ENCODE peak calls at places on chromosomes 16 and 17, in seven cellular contexts. V is mammary epithelial cell, L is PC-9, X is colonic mucosa, H is fibroblast of lung, O is HCT116, R is body of pancreas. E is an unnamed sample.
A peak's percentile ranks its signal among the peaks of the same experiment; 100 is the strongest.

GRCh38 chr16:84451781-84452180 is 52.7 kb downstream of the MEAK7 start:
- DNase-seq in L (no peak), O (no peak), R (no peak), X (no peak), H (no peak), V (no peak), E (no peak)

GRCh38 chr17:1762233-1762905 is 509 bp downstream of the SERPINF1 start:
- DNase-seq in O (no peak), H (peak; percentile 64), R (no peak), V (no peak), X (no peak), L (no peak), E (no peak)

GRCh38 chr16:2776500-2777139 is 460 bp downstream of the ELOB start:
- DNase-seq in H (no peak), X (no peak), R (no peak), O (no peak), L (no peak), V (peak; percentile 17), E (no peak)

GRCh38 chr17:352421-353212 is at the start of gene RPH3AL:
- DNase-seq in L (no peak), H (peak; percentile 40), R (peak; percentile 93), O (peak; percentile 36), X (peak; percentile 86), V (no peak), E (no peak)

GRCh38 chr17:19629449-19629848 is 19.1 kb upstream of the ALDH3A2 start:
- DNase-seq in O (no peak), H (no peak), X (no peak), L (no peak), V (no peak), R (no peak), E (no peak)

GRCh38 chr17:6101706-6102105 is 31.5 kb downstream of the WSCD1 start:
- DNase-seq in H (no peak), X (no peak), R (no peak), O (no peak), L (no peak), V (no peak), E (no peak)

GRCh38 chr16:23030001-23030400 is 119.3 kb downstream of the USP31 start:
- DNase-seq in H (no peak), L (no peak), V (no peak), O (no peak), X (no peak), R (no peak), E (no peak)

GRCh38 chr17:61491981-61492380 is 39.8 kb downstream of the TBX4 start:
- DNase-seq in L (no peak), O (no peak), X (no peak), V (no peak), R (no peak), H (no peak), E (no peak)

GRCh38 chr17:42135664-42136653 is 13.4 kb downstream of the HSPB9 start:
- DNase-seq in H (peak; percentile 73), O (peak; percentile 7), R (peak; percentile 97), V (peak; percentile 37), L (peak; percentile 95), X (peak; percentile 92), E (no peak)

GRCh38 chr17:75848523-75849303 is 4.5 kb upstream of the UNC13D start:
- DNase-seq in H (no peak), L (peak; percentile 47), O (peak; percentile 64), R (peak; percentile 82), X (peak; percentile 93), V (peak; percentile 56), E (no peak)

GRCh38 chr17:5919104-5919503 is 151.1 kb upstream of the WSCD1 start:
- DNase-seq in V (no peak), X (no peak), L (no peak), H (no peak), R (no peak), O (no peak), E (no peak)

GRCh38 chr17:65868881-65869280 is 307.4 kb upstream of the AXIN2 start:
- DNase-seq in O (no peak), H (no peak), R (no peak), L (no peak), V (no peak), X (no peak), E (no peak)

DNA sequence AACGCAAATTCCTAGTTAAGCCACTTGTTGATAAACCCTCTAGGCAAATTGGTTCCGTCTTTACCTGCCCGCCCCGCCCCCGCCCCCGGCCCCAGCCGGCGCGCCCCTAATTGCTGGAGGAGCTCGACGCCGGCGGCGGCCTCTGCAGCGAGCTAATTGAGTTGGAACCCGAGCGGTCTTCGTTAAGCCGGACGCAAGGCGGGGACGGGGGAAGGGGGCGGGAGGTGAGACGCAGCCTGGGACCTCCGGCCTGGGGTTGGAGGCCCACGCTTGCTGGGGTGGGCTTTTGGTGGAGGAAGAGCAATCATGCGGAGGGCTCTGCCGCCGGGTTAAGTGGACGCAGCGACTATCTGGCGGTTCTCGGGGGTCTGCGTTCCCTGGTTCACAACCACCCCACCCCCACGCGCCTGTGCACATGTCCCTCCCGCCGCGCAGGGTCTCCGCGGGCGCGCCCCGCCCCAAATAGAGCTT is 12.7 kb upstream of the FOXF1 start:
- DNase-seq in V (no peak), O (no peak), H (no peak), L (no peak), X (no peak), R (no peak), E (no peak)
- H3K4me3 ChIP-seq in V (no peak overlapping the region), O (no peak overlapping the region), H (peak overlapping the region; percentile 46), L (no peak overlapping the region), X (peak overlapping the region; percentile 19), R (no peak overlapping the region), E (no peak overlapping the region)

GRCh38 chr17:74782571-74782970 is 6.4 kb upstream of the NAT9 start:
- DNase-seq in R (no peak), O (no peak), X (no peak), H (no peak), V (no peak), L (no peak), E (no peak)

GRCh38 chr17:74785981-74786360 is 9.8 kb upstream of the NAT9 start:
- DNase-seq in L (no peak), R (no peak), O (no peak), X (no peak), H (no peak), V (no peak), E (no peak)

GRCh38 chr17:74780443-74781238 is 4.5 kb upstream of the NAT9 start:
- DNase-seq in X (no peak), L (peak; percentile 34), H (no peak), V (no peak), O (peak; percentile 61), R (no peak), E (no peak)

GRCh38 chr17:74786411-74787097 is 10.4 kb upstream of the NAT9 start:
- DNase-seq in O (no peak), V (no peak), H (no peak), X (no peak), L (no peak), R (no peak), E (no peak)

GRCh38 chr17:74785096-74785980 is 9.2 kb upstream of the NAT9 start:
- DNase-seq in R (no peak), O (no peak), L (no peak), V (no peak), H (no peak), X (no peak), E (no peak)
- TF ChIP-seq CTCF in R (no peak), O (no peak), L (no peak), V (no peak), H (no peak), X (no peak), E (peak; percentile 7)

GRCh38 chr16:49468611-49469322 is 95.2 kb downstream of the C16orf78 start:
- DNase-seq in H (no peak), X (peak; percentile 8), V (no peak), L (no peak), R (no peak), O (no peak), E (no peak)

GRCh38 chr16:49467540-49468372 is 94.2 kb downstream of the C16orf78 start:
- DNase-seq in O (no peak), H (no peak), L (no peak), X (peak; percentile 9), V (no peak), R (no peak), E (no peak)

GRCh38 chr16:49470550-49470949 is 96.9 kb downstream of the C16orf78 start:
- DNase-seq in X (peak; percentile 6), L (no peak), R (no peak), H (no peak), O (no peak), V (no peak), E (no peak)

GRCh38 chr16:49469930-49470451 is 96.4 kb downstream of the C16orf78 start:
- DNase-seq in X (peak; percentile 10), R (no peak), O (no peak), V (no peak), L (no peak), H (no peak), E (no peak)

DNA sequence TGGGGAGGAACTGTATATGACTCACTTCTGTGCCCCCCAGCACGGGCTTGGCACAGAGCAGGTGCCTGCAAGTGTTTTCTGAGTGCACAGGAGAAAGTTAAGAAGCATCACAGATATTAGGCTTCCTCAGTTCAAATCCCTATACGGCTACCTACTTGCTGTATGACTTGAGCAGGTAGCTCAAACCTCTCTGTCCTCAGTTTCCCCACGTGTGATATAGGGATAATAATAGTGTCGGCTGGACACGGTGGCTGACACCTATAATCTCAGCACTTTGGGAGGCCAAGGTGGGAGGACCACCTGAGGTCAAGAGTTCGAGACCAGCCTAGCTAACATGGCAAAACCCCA is 95.7 kb downstream of the C16orf78 start:
- DNase-seq in X (peak; percentile 6), V (no peak), R (no peak), O (no peak), H (no peak), L (no peak), E (no peak)
- H3K4me3 ChIP-seq in X (no peak overlapping the region), V (no peak overlapping the region), R (no peak overlapping the region), O (no peak overlapping the region), H (no peak overlapping the region), L (no peak overlapping the region), E (no peak overlapping the region)

DNA sequence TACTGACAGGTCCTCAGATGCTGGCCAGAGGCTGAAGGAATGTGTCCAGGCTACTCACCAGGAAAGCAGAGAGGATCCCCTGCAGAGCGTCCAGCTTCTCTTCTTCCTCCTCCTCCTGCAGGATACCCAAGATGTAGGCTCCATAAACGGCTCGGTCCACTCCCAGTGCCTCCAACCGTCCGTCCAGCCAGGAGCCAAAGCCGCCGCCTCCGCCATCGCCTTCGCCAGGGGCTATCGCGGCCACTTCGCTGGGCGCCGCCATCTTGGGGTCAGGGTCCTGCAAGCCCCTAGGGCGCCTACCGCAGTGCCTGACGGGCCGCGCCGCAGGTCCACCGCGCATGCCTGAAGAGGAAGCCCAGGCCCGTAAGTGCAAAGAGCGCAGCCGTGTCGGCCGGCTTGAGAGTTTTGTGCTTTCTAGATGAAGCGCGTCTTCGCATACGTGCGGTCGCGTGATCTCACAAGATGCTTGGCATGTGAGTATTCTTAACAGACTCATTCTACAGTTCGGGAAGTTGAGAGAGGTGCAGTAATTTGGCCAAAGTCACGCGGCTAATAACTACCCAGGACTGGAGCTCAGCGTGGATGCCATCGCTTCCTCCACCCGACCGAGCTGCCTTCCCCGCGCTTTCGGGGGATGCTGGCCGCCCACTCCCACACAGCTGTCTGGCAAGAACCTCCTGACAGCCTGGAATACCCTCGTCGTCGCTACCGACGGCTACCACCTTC is at the start of gene CCDC43:
- DNase-seq in V (peak; percentile 90), H (peak; percentile 92), X (peak; percentile 93), O (peak; percentile 90), R (peak; percentile 91), L (peak; percentile 81), E (peak; percentile 92)
- TF ChIP-seq CTCF in V (no peak), H (no peak), X (no peak), O (no peak), R (no peak), L (no peak), E (no peak)

GRCh38 chr16:79592150-79592549 is 8.4 kb downstream of the MAF start:
- DNase-seq in H (no peak), R (no peak), L (no peak), O (no peak), X (no peak), V (no peak), E (no peak)
- H3K4me3 ChIP-seq in H (no peak overlapping the region), R (no peak overlapping the region), L (no peak overlapping the region), O (no peak overlapping the region), X (no peak overlapping the region), V (no peak overlapping the region), E (no peak overlapping the region)